ENCODE peak calls at places on chromosomes 5 and 9, in five cellular contexts. O, D, Y, Z and J are unnamed samples.

GRCh38 chr9:92947268-92948031 is at the start of gene FGD3:
- DNase-seq in Z (no peak), O (no peak), Y (peak; percentile 60), D (peak; percentile 44), J (no peak)

GRCh38 chr5:87539839-87540238 is 127.1 kb upstream of the CCNH start:
- DNase-seq in D (no peak), O (no peak), Z (no peak), Y (no peak), J (no peak)

GRCh38 chr5:157745041-157745456 is 1.5 kb downstream of the LSM11 start:
- DNase-seq in O (no peak), Y (no peak), Z (no peak), D (no peak), J (no peak)

GRCh38 chr9:128625391-128626145 is 31.1 kb downstream of the DYNC2I2 start:
- DNase-seq in Z (no peak), Y (no peak), D (no peak), O (no peak), J (no peak)

GRCh38 chr5:178762391-178762790 is 31.9 kb upstream of the ZNF354A start:
- DNase-seq in Y (peak; percentile 36), D (no peak), Z (no peak), O (no peak), J (no peak)

GRCh38 chr5:56422060-56422762 is 189.1 kb upstream of the ANKRD55 start:
- DNase-seq in Y (no peak), Z (no peak), O (no peak), D (peak; percentile 65), J (no peak)

GRCh38 chr9:100602302-100602930 is 24.5 kb downstream of the CAVIN4 start:
- DNase-seq in O (no peak), Y (no peak), D (peak; percentile 26), Z (peak; percentile 46), J (peak; percentile 44)

GRCh38 chr5:103808464-103809106 is 246.0 kb upstream of the NUDT12 start:
- DNase-seq in O (no peak), Z (peak; percentile 28), Y (no peak), D (peak; percentile 50), J (peak; percentile 24)

GRCh38 chr5:80255425-80255751 is 460 bp downstream of the SERINC5 start:
- DNase-seq in Y (peak; percentile 78), Z (peak; percentile 54), O (peak; percentile 85), D (peak; percentile 63), J (no peak)

GRCh38 chr9:74463825-74464224 is 33.3 kb upstream of the RORB start:
- DNase-seq in Y (no peak), D (no peak), O (no peak), Z (no peak), J (no peak)

GRCh38 chr5:143758750-143759149 is 53.2 kb upstream of the HMHB1 start:
- DNase-seq in O (no peak), D (no peak), Y (no peak), Z (no peak), J (no peak)

GRCh38 chr9:15612962-15613361 is 60.1 kb downstream of the CCDC171 start:
- DNase-seq in D (no peak), Z (no peak), Y (no peak), O (no peak), J (no peak)

GRCh38 chr9:16309350-16310271 is 560.9 kb downstream of the BNC2 start:
- DNase-seq in D (no peak), Y (peak; percentile 70), Z (no peak), O (peak; percentile 72), J (no peak)

GRCh38 chr9:21709464-21710058 is 92.9 kb upstream of the MTAP start:
- DNase-seq in D (no peak), O (no peak), Y (no peak), Z (peak; percentile 75), J (peak; percentile 54)

GRCh38 chr9:136806631-136807201 is 1.0 kb upstream of the RABL6 start:
- DNase-seq in Y (no peak), O (no peak), D (no peak), Z (no peak), J (no peak)

GRCh38 chr9:108410161-108410560 is 445.6 kb downstream of the ACTL7B start:
- DNase-seq in Y (no peak), O (no peak), D (no peak), Z (no peak), J (no peak)

GRCh38 chr9:135414293-135414692 is 65.3 kb upstream of the PPP1R26 start:
- DNase-seq in O (no peak), Z (no peak), Y (no peak), D (no peak), J (no peak)

GRCh38 chr9:130843049-130843908 is 8.2 kb downstream of the ABL1 start:
- DNase-seq in D (no peak), O (no peak), Y (no peak), Z (no peak), J (no peak)

GRCh38 chr9:123923377-123923776 is 6.5 kb downstream of the DENND1A start:
- DNase-seq in Z (no peak), Y (no peak), D (no peak), O (no peak), J (no peak)

GRCh38 chr5:11851965-11852745 is 52.1 kb downstream of the CTNND2 start:
- DNase-seq in Z (no peak), O (no peak), Y (no peak), D (no peak), J (no peak)

GRCh38 chr9:131814714-131815113 is 74.8 kb upstream of the RAPGEF1 start:
- DNase-seq in Z (no peak), D (no peak), O (no peak), Y (no peak), J (no peak)

GRCh38 chr5:167524941-167525485 is 766.4 kb upstream of the WWC1 start:
- DNase-seq in Z (no peak), D (no peak), O (no peak), Y (no peak), J (no peak)

GRCh38 chr5:31614147-31615030 is 24.5 kb upstream of the PDZD2 start:
- DNase-seq in D (no peak), Y (no peak), Z (no peak), O (no peak), J (no peak)

GRCh38 chr5:169538935-169539334 is 44.6 kb upstream of the SPDL1 start:
- DNase-seq in D (no peak), Y (no peak), Z (no peak), O (no peak), J (no peak)

GRCh38 chr9:111197251-111197650 is 132.8 kb downstream of the OR2K2 start:
- DNase-seq in Y (no peak), D (no peak), Z (no peak), O (no peak), J (no peak)

GRCh38 chr5:140678993-140679392 is 5.6 kb upstream of the DND1 start:
- DNase-seq in Y (no peak), D (no peak), O (no peak), Z (no peak), J (no peak)

GRCh38 chr9:108618906-108619550 is 236.8 kb downstream of the ACTL7B start:
- DNase-seq in D (no peak), Y (no peak), O (no peak), Z (no peak), J (no peak)

GRCh38 chr5:151520294-151520693 is 70.8 kb downstream of the FAT2 start:
- DNase-seq in Y (no peak), Z (no peak), O (no peak), D (peak; percentile 23), J (no peak)

GRCh38 chr9:134678671-134679443 is 37.3 kb downstream of the COL5A1 start:
- DNase-seq in O (no peak), Z (no peak), Y (no peak), D (no peak), J (no peak)

GRCh38 chr5:165187815-165188214 is 1682.4 kb downstream of the MAT2B start:
- DNase-seq in D (no peak), Y (no peak), Z (no peak), O (no peak), J (no peak)

GRCh38 chr5:67002832-67003231 is 193.8 kb downstream of the CD180 start:
- DNase-seq in D (no peak), Z (no peak), Y (no peak), O (no peak), J (no peak)

GRCh38 chr5:124544366-124545055 is 201.9 kb downstream of the ZNF608 start:
- DNase-seq in Y (no peak), O (no peak), Z (no peak), D (no peak), J (no peak)

GRCh38 chr9:85909390-85909789 is 31.6 kb upstream of the NAA35 start:
- DNase-seq in Z (no peak), D (no peak), O (no peak), Y (no peak), J (no peak)